ENCODE peak calls at places on chromosomes 7 and 10, in four cellular contexts. E is aorta, U is omental fat pad, O is pancreas. H is an unnamed sample.
A peak's percentile ranks its signal among the peaks of the same experiment; 100 is the strongest.

GRCh38 chr7:142711722-142712616 is 37.3 kb upstream of the PRSS1 start:
- ATAC-seq in E (no peak), U (no peak), O (peak; percentile 74), H (no peak)

GRCh38 chr10:75450062-75450429 is 18.6 kb downstream of the LRMDA start:
- ATAC-seq in E (no peak), U (peak; percentile 15), O (no peak), H (no peak)

GRCh38 chr10:102150970-102151773 is 1.0 kb upstream of the NOLC1 start:
- ATAC-seq in E (no peak), U (peak; percentile 49), O (peak; percentile 1), H (no peak)

GRCh38 chr10:75857896-75858295 is 426.5 kb downstream of the LRMDA start:
- ATAC-seq in E (no peak), U (no peak), O (no peak), H (no peak)

GRCh38 chr10:83954193-83954794 is 185.0 kb upstream of the GHITM start:
- ATAC-seq in E (no peak), U (no peak), O (no peak), H (no peak)

GRCh38 chr7:41964849-41965745 is 262.2 kb upstream of the INHBA start:
- ATAC-seq in E (no peak), U (no peak), O (no peak), H (no peak)

GRCh38 chr7:105985821-105986220 is 22.8 kb downstream of the CDHR3 start:
- ATAC-seq in E (no peak), U (no peak), O (no peak), H (no peak)

GRCh38 chr7:27112960-27113949 is 10.8 kb upstream of the HOXA2 start:
- ATAC-seq in E (peak; percentile 13), U (peak; percentile 43), O (peak; percentile 41), H (peak; percentile 2)

GRCh38 chr7:45617166-45617565 is 43.0 kb downstream of the ADCY1 start:
- ATAC-seq in E (no peak), U (no peak), O (no peak), H (no peak)

GRCh38 chr10:109616356-109616755 is 307.0 kb downstream of the XPNPEP1 start:
- ATAC-seq in E (no peak), U (no peak), O (no peak), H (no peak)

GRCh38 chr10:47346572-47347302 is 1.4 kb upstream of the RBP3 start:
- ATAC-seq in E (no peak), U (no peak), O (no peak), H (no peak)

GRCh38 chr7:18727094-18727870 is 231.7 kb downstream of the HDAC9 start:
- ATAC-seq in E (no peak), U (no peak), O (no peak), H (no peak)

GRCh38 chr7:100825760-100826545 is 1.4 kb downstream of the EPHB4 start:
- ATAC-seq in E (no peak), U (no peak), O (peak; percentile 16), H (no peak)

GRCh38 chr10:44792119-44792783 is 118.9 kb upstream of the TMEM72 start:
- ATAC-seq in E (no peak), U (no peak), O (no peak), H (no peak)

GRCh38 chr7:21565614-21566013 is 22.8 kb downstream of the DNAH11 start:
- ATAC-seq in E (no peak), U (no peak), O (peak; percentile 60), H (no peak)

GRCh38 chr7:15130666-15131541 is 228.4 kb upstream of the DGKB start:
- ATAC-seq in E (no peak), U (no peak), O (no peak), H (no peak)

GRCh38 chr7:75850222-75850621 is 28.6 kb upstream of the RHBDD2 start:
- ATAC-seq in E (no peak), U (no peak), O (no peak), H (no peak)

GRCh38 chr10:60237977-60238376 is 151.7 kb downstream of the ANK3 start:
- ATAC-seq in E (no peak), U (peak; percentile 69), O (peak; percentile 18), H (no peak)

GRCh38 chr7:55191926-55192692 is 173.0 kb upstream of the LANCL2 start:
- ATAC-seq in E (peak; percentile 15), U (no peak), O (peak; percentile 15), H (peak; percentile 28)

GRCh38 chr7:2157473-2158279 is 75.1 kb downstream of the MAD1L1 start:
- ATAC-seq in E (peak; percentile 77), U (peak; percentile 39), O (peak; percentile 91), H (peak; percentile 92)

GRCh38 chr7:101412976-101413375 is 50.3 kb downstream of the COL26A1 start:
- ATAC-seq in E (no peak), U (no peak), O (no peak), H (no peak)

GRCh38 chr7:44891372-44891771 is 6.0 kb upstream of the PURB start:
- ATAC-seq in E (no peak), U (no peak), O (no peak), H (no peak)

GRCh38 chr7:143384741-143385631 is 3.8 kb downstream of the ZYX start:
- ATAC-seq in E (no peak), U (no peak), O (no peak), H (no peak)

GRCh38 chr10:95395947-95396449 is 105.2 kb upstream of the PDLIM1 start:
- ATAC-seq in E (no peak), U (no peak), O (peak; percentile 72), H (no peak)

GRCh38 chr7:94062372-94062771 is 58.2 kb upstream of the BET1 start:
- ATAC-seq in E (no peak), U (no peak), O (no peak), H (no peak)

GRCh38 chr10:5813091-5813340 is 218 bp downstream of the GDI2 start:
- ATAC-seq in E (peak; percentile 71), U (peak; percentile 50), O (peak; percentile 43), H (peak; percentile 44)

GRCh38 chr10:30558411-30558810 is 71.1 kb downstream of the LYZL2 start:
- ATAC-seq in E (no peak), U (no peak), O (no peak), H (no peak)

GRCh38 chr7:55081854-55082603 is 63.2 kb downstream of the EGFR start:
- ATAC-seq in E (no peak), U (no peak), O (no peak), H (peak; percentile 42)

GRCh38 chr7:29337628-29338116 is 143.1 kb downstream of the CHN2 start:
- ATAC-seq in E (no peak), U (no peak), O (peak; percentile 26), H (no peak)

GRCh38 chr10:77583527-77583926 is 54.1 kb downstream of the KCNMA1 start:
- ATAC-seq in E (no peak), U (no peak), O (no peak), H (no peak)

GRCh38 chr7:126657599-126658358 is 595.0 kb downstream of the GRM8 start:
- ATAC-seq in E (no peak), U (no peak), O (no peak), H (no peak)

H was measured in gastroesophageal sphincter.